ENCODE peak calls at places on chromosomes 6 and 20, in five cellular contexts. One of them, this sample, is unnamed.

GRCh38 chr20:32325706-32326506 is 32.2 kb upstream of the ASXL1 start:
- DNase-seq in uterus: no peak
- DNase-seq in heart left ventricle: no peak
- DNase-seq in Peyer's patch: peak
- DNase-seq in breast epithelium: no peak
- DNase-seq in this sample: no peak

GRCh38 chr6:56381852-56382251 is 134.5 kb upstream of the COL21A1 start:
- DNase-seq in uterus: no peak
- DNase-seq in heart left ventricle: no peak
- DNase-seq in Peyer's patch: no peak
- DNase-seq in breast epithelium: no peak
- DNase-seq in this sample: no peak

GRCh38 chr6:49326337-49326736 is 136.7 kb downstream of the MMUT start:
- DNase-seq in uterus: no peak
- DNase-seq in heart left ventricle: no peak
- DNase-seq in Peyer's patch: no peak
- DNase-seq in breast epithelium: no peak
- DNase-seq in this sample: no peak

GRCh38 chr20:34579191-34579661 is 20.7 kb downstream of the MAP1LC3A start:
- DNase-seq in uterus: peak
- DNase-seq in heart left ventricle: peak
- DNase-seq in Peyer's patch: peak
- DNase-seq in breast epithelium: no peak
- DNase-seq in this sample: peak

GRCh38 chr6:21523652-21524051 is 69.9 kb upstream of the SOX4 start:
- DNase-seq in uterus: no peak
- DNase-seq in heart left ventricle: no peak
- DNase-seq in Peyer's patch: no peak
- DNase-seq in breast epithelium: no peak
- DNase-seq in this sample: no peak

GRCh38 chr6:116018976-116019375 is 41.7 kb downstream of the FRK start:
- DNase-seq in uterus: no peak
- DNase-seq in heart left ventricle: no peak
- DNase-seq in Peyer's patch: no peak
- DNase-seq in breast epithelium: no peak
- DNase-seq in this sample: no peak

GRCh38 chr6:35146453-35146852 is 5.3 kb upstream of the TCP11 start:
- DNase-seq in uterus: no peak
- DNase-seq in heart left ventricle: peak
- DNase-seq in Peyer's patch: peak
- DNase-seq in breast epithelium: peak
- DNase-seq in this sample: peak

GRCh38 chr6:15969236-15969778 is 159.6 kb upstream of the MYLIP start:
- DNase-seq in uterus: no peak
- DNase-seq in heart left ventricle: no peak
- DNase-seq in Peyer's patch: no peak
- DNase-seq in breast epithelium: peak
- DNase-seq in this sample: no peak

GRCh38 chr6:39758905-39759605 is 33.1 kb upstream of the DAAM2 start:
- DNase-seq in uterus: no peak
- DNase-seq in heart left ventricle: no peak
- DNase-seq in Peyer's patch: no peak
- DNase-seq in breast epithelium: no peak
- DNase-seq in this sample: no peak

GRCh38 chr6:138378463-138378862 is 758 bp downstream of the SMIM28 start:
- DNase-seq in uterus: no peak
- DNase-seq in heart left ventricle: no peak
- DNase-seq in Peyer's patch: no peak
- DNase-seq in breast epithelium: no peak
- DNase-seq in this sample: no peak

GRCh38 chr20:13681248-13682125 is 42.8 kb upstream of the TASP1 start:
- DNase-seq in uterus: no peak
- DNase-seq in heart left ventricle: no peak
- DNase-seq in Peyer's patch: no peak
- DNase-seq in breast epithelium: no peak
- DNase-seq in this sample: no peak

GRCh38 chr6:163720005-163720404 is 305.5 kb downstream of the QKI start:
- DNase-seq in uterus: no peak
- DNase-seq in heart left ventricle: no peak
- DNase-seq in Peyer's patch: no peak
- DNase-seq in breast epithelium: no peak
- DNase-seq in this sample: no peak

GRCh38 chr6:56017198-56017597 is 141.8 kb upstream of the BMP5 start:
- DNase-seq in uterus: no peak
- DNase-seq in heart left ventricle: no peak
- DNase-seq in Peyer's patch: no peak
- DNase-seq in breast epithelium: no peak
- DNase-seq in this sample: no peak

GRCh38 chr20:43040427-43040826 is 149.3 kb downstream of the PTPRT start:
- DNase-seq in uterus: no peak
- DNase-seq in heart left ventricle: no peak
- DNase-seq in Peyer's patch: no peak
- DNase-seq in breast epithelium: no peak
- DNase-seq in this sample: no peak

GRCh38 chr6:106974999-106975698 is 620 bp upstream of the CD24 start:
- DNase-seq in uterus: no peak
- DNase-seq in heart left ventricle: no peak
- DNase-seq in Peyer's patch: peak
- DNase-seq in breast epithelium: peak
- DNase-seq in this sample: no peak

GRCh38 chr6:7311171-7311570 is 1.8 kb downstream of the SSR1 start:
- DNase-seq in uterus: no peak
- DNase-seq in heart left ventricle: no peak
- DNase-seq in Peyer's patch: no peak
- DNase-seq in breast epithelium: no peak
- DNase-seq in this sample: no peak

GRCh38 chr20:45044084-45044573 is 56.8 kb downstream of the KCNS1 start:
- DNase-seq in uterus: no peak
- DNase-seq in heart left ventricle: no peak
- DNase-seq in Peyer's patch: peak
- DNase-seq in breast epithelium: no peak
- DNase-seq in this sample: no peak

GRCh38 chr6:138206862-138207261 is 11.4 kb downstream of the PBOV1 start:
- DNase-seq in uterus: no peak
- DNase-seq in heart left ventricle: no peak
- DNase-seq in Peyer's patch: no peak
- DNase-seq in breast epithelium: no peak
- DNase-seq in this sample: no peak

GRCh38 chr6:163288915-163289314 is 125.6 kb upstream of the QKI start:
- DNase-seq in uterus: no peak
- DNase-seq in heart left ventricle: peak
- DNase-seq in Peyer's patch: no peak
- DNase-seq in breast epithelium: no peak
- DNase-seq in this sample: no peak

GRCh38 chr6:69933239-69933638 is 66.9 kb downstream of the COL19A1 start:
- DNase-seq in uterus: no peak
- DNase-seq in heart left ventricle: no peak
- DNase-seq in Peyer's patch: no peak
- DNase-seq in breast epithelium: no peak
- DNase-seq in this sample: no peak

GRCh38 chr20:39935921-39936320 is 753.1 kb downstream of the MAFB start:
- DNase-seq in uterus: no peak
- DNase-seq in heart left ventricle: no peak
- DNase-seq in Peyer's patch: no peak
- DNase-seq in breast epithelium: no peak
- DNase-seq in this sample: no peak

GRCh38 chr6:88870728-88871330 is 92.6 kb downstream of the RNGTT start:
- DNase-seq in uterus: no peak
- DNase-seq in heart left ventricle: no peak
- DNase-seq in Peyer's patch: peak
- DNase-seq in breast epithelium: no peak
- DNase-seq in this sample: no peak

GRCh38 chr20:24763386-24764026 is 185.6 kb upstream of the CST7 start:
- DNase-seq in uterus: no peak
- DNase-seq in heart left ventricle: no peak
- DNase-seq in Peyer's patch: no peak
- DNase-seq in breast epithelium: no peak
- DNase-seq in this sample: no peak

GRCh38 chr6:143427109-143427817 is 23.2 kb downstream of the ADAT2 start:
- DNase-seq in uterus: peak
- DNase-seq in heart left ventricle: peak
- DNase-seq in Peyer's patch: peak
- DNase-seq in breast epithelium: peak
- DNase-seq in this sample: peak

DNA sequence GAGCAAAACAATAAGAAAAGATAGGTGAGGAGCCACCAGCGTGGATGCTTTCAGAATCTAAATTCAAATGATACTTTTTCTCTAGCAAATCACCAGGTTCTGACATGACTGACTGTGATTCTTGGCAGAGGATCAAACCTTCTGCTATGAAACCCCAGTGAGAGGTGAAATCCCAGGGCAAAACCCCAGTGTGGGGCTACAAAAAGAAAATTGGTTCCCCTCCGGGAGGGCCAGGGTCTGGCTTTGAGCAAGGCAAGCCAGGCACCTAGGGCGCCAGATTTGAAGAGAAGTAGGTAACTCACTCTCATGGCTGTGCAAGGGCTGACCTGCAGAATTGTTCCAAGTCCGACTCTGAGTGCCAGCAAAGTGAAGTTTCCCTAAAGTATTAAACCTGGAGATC is 20.2 kb upstream of the RALGAPA2 start:
- DNase-seq in uterus: no peak
- DNase-seq in heart left ventricle: no peak
- DNase-seq in Peyer's patch: no peak
- DNase-seq in breast epithelium: no peak
- DNase-seq in this sample: peak
- H3K27ac ChIP-seq in uterus: peak
- H3K27ac ChIP-seq in heart left ventricle: peak
- H3K27ac ChIP-seq in Peyer's patch: no peak
- H3K27ac ChIP-seq in breast epithelium: peak
- H3K27ac ChIP-seq in this sample: peak

DNA sequence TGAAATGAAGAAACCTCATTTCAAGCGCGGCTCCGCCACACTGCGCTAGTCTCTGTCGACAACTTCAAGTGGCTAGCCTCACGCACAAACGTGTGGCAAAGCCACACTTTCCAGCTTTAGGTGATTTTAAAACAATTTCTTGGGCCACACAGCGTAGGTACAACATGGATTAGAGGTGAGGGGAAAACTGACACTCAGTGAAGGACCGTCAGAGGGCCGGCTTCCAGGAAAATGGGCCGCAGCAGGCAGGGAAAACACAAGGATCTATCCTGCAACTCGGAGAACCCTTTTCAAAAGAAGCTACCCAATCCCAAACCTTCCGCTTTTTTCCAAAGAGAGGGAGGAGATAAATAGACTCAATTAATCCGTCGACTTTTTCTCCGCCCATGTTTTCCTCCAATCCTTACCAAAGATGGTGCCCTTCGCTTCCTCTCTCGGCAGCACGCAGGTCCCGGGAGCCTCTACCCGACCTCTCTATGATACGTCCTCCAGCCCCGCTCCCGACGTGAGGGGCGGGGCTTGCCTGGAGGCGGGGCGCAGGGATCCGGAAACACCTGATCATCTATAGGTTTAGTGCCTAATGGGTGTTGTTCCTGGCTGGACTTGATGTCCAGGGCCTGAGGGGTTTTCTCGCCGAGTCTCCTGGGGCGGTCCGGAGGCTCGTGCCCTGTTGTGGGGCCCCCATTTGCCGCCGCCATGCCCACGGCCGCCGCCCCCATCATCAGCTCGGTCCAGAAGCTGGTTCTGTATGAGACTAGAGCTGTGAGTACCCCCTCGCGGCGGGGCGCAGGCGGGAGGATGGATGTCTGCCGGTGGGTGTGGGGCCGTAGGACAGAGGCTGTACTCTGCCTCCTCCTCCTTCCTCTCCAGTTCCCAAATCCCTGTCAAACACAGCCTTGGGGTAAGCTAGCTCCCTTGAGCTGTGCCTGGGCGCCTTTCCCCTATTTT is at the start of the genes AK9 and FIG4:
- DNase-seq in uterus: peak
- DNase-seq in heart left ventricle: peak
- DNase-seq in Peyer's patch: peak
- DNase-seq in breast epithelium: peak
- DNase-seq in this sample: peak
- TF ChIP-seq POLR2A in uterus: peak
- TF ChIP-seq POLR2A in heart left ventricle: peak
- TF ChIP-seq POLR2A in Peyer's patch: peak
- TF ChIP-seq POLR2A in breast epithelium: no peak
- TF ChIP-seq POLR2A in this sample: peak

GRCh38 chr6:20441921-20442320 is 40.2 kb downstream of the E2F3 start:
- DNase-seq in uterus: no peak
- DNase-seq in heart left ventricle: no peak
- DNase-seq in Peyer's patch: no peak
- DNase-seq in breast epithelium: no peak
- DNase-seq in this sample: no peak
- H3K27ac ChIP-seq in uterus: no peak
- H3K27ac ChIP-seq in heart left ventricle: no peak
- H3K27ac ChIP-seq in Peyer's patch: no peak
- H3K27ac ChIP-seq in breast epithelium: no peak
- H3K27ac ChIP-seq in this sample: no peak

GRCh38 chr20:17941087-17941825 is 27.3 kb downstream of the SNX5 start:
- DNase-seq in uterus: no peak
- DNase-seq in heart left ventricle: no peak
- DNase-seq in Peyer's patch: no peak
- DNase-seq in breast epithelium: no peak
- DNase-seq in this sample: no peak
- TF ChIP-seq POLR2A in uterus: no peak
- TF ChIP-seq POLR2A in heart left ventricle: no peak
- TF ChIP-seq POLR2A in Peyer's patch: no peak
- TF ChIP-seq POLR2A in breast epithelium: no peak
- TF ChIP-seq POLR2A in this sample: no peak

GRCh38 chr6:127933852-127934840 is 33.3 kb upstream of the THEMIS start:
- DNase-seq in uterus: no peak
- DNase-seq in heart left ventricle: no peak
- DNase-seq in Peyer's patch: peak
- DNase-seq in breast epithelium: no peak
- DNase-seq in this sample: no peak
- H3K27ac ChIP-seq in uterus: no peak
- H3K27ac ChIP-seq in heart left ventricle: no peak
- H3K27ac ChIP-seq in Peyer's patch: peak
- H3K27ac ChIP-seq in breast epithelium: no peak
- H3K27ac ChIP-seq in this sample: no peak